ENCODE peak calls at places on chromosomes 2 and 18, in six cellular contexts. L is BJ; T is neuronal stem cell; P is effector memory CD4-positive, alpha-beta T cell; B is SJCRH30; O is spleen. J is an unnamed sample.

GRCh38 chr2:47699533-47700215 is 83.3 kb upstream of the MSH6 start:
- DNase-seq in L (no peak), O (no peak), T (no peak), P (no peak), B (no peak), J (no peak)

GRCh38 chr18:5275872-5276271 is 19.7 kb downstream of the ZBTB14 start:
- DNase-seq in P (no peak), B (no peak), O (no peak), T (no peak), L (no peak), J (no peak)

GRCh38 chr2:239833728-239834109 is 191.4 kb downstream of the NDUFA10 start:
- DNase-seq in B (no peak), P (no peak), T (no peak), O (peak; percentile 41), L (no peak), J (no peak)

GRCh38 chr2:2464095-2464494 is 133.0 kb upstream of the MYT1L start:
- DNase-seq in P (no peak), T (no peak), O (no peak), L (no peak), B (no peak), J (no peak)

GRCh38 chr2:98479959-98480524 is 35.4 kb downstream of the INPP4A start:
- DNase-seq in B (peak; percentile 32), P (peak; percentile 55), O (peak; percentile 79), T (no peak), L (no peak), J (peak; percentile 66)

GRCh38 chr2:213152065-213152794 is 818 bp upstream of the IKZF2 start:
- DNase-seq in L (no peak), T (peak; percentile 66), B (peak; percentile 69), P (peak; percentile 4), O (peak; percentile 90), J (peak; percentile 51)

GRCh38 chr2:136129601-136130000 is 11.7 kb upstream of the CXCR4 start:
- DNase-seq in O (no peak), T (no peak), B (no peak), L (no peak), P (peak; percentile 49), J (no peak)

GRCh38 chr18:49797995-49798394 is 15.3 kb downstream of the ACAA2 start:
- DNase-seq in B (no peak), O (no peak), L (no peak), P (no peak), T (no peak), J (no peak)

GRCh38 chr2:108967757-108968156 is 21.3 kb downstream of the EDAR start:
- DNase-seq in O (no peak), T (no peak), P (no peak), B (no peak), L (no peak), J (no peak)

GRCh38 chr2:73952499-73953446 is 26.1 kb downstream of the DGUOK start:
- DNase-seq in L (no peak), B (no peak), T (no peak), O (no peak), P (no peak), J (no peak)

GRCh38 chr18:76444436-76445105 is 50.5 kb downstream of the ZNF516 start:
- DNase-seq in T (no peak), O (peak; percentile 41), B (no peak), L (no peak), P (no peak), J (no peak)

GRCh38 chr2:236179653-236180500 is 11.7 kb upstream of the GBX2 start:
- DNase-seq in O (no peak), L (no peak), B (no peak), P (no peak), T (peak; percentile 12), J (no peak)

GRCh38 chr2:149490296-149490695 is 97.3 kb downstream of the MMADHC start:
- DNase-seq in O (no peak), T (no peak), P (no peak), B (peak; percentile 13), L (no peak), J (no peak)

GRCh38 chr2:79253375-79253774 is 93.8 kb upstream of the REG3A start:
- DNase-seq in P (no peak), T (no peak), L (no peak), B (no peak), O (no peak), J (no peak)

GRCh38 chr2:157158111-157158510 is 99.4 kb upstream of the GALNT5 start:
- DNase-seq in L (no peak), O (no peak), P (no peak), B (no peak), T (no peak), J (no peak)

GRCh38 chr2:121491566-121491965 is 39.1 kb upstream of the RNU4ATAC start:
- DNase-seq in O (no peak), P (no peak), B (no peak), T (no peak), L (no peak), J (no peak)

GRCh38 chr18:74203811-74204210 is 55.5 kb downstream of the TIMM21 start:
- DNase-seq in T (no peak), B (no peak), L (no peak), O (no peak), P (no peak), J (no peak)

GRCh38 chr2:219252570-219252899 is 508 bp upstream of the TUBA4B start:
- DNase-seq in P (no peak), L (no peak), O (no peak), T (no peak), B (no peak), J (no peak)

GRCh38 chr2:67486041-67486796 is 89.1 kb downstream of the ETAA1 start:
- DNase-seq in L (no peak), P (no peak), T (no peak), O (no peak), B (no peak), J (no peak)

GRCh38 chr2:67485431-67485830 is 88.3 kb downstream of the ETAA1 start:
- DNase-seq in L (peak; percentile 23), O (no peak), T (no peak), B (no peak), P (no peak), J (no peak)

GRCh38 chr2:67489396-67489795 is 92.3 kb downstream of the ETAA1 start:
- DNase-seq in P (no peak), O (no peak), L (no peak), T (no peak), B (no peak), J (no peak)

GRCh38 chr2:67487993-67488392 is 90.9 kb downstream of the ETAA1 start:
- DNase-seq in T (no peak), B (no peak), O (no peak), P (no peak), L (no peak), J (no peak)
- H3K4me3 ChIP-seq in T (no peak overlapping the region), B (no peak overlapping the region), O (no peak overlapping the region), P (no peak overlapping the region), L (no peak overlapping the region), J (no peak overlapping the region)

GRCh38 chr18:3665780-3666525 is 216.0 kb downstream of the TGIF1 start:
- DNase-seq in O (peak; percentile 88), L (peak; percentile 33), T (peak; percentile 89), P (peak; percentile 46), B (peak; percentile 92), J (peak; percentile 67)
- H3K4me3 ChIP-seq in O (no peak overlapping the region), L (no peak overlapping the region), T (peak overlapping the region; percentile 19), P (no peak overlapping the region), B (peak overlapping the region; percentile 30), J (no peak overlapping the region)

GRCh38 chr2:120471166-120471565 is 125.2 kb downstream of the INHBB start:
- DNase-seq in P (no peak), B (no peak), L (no peak), O (peak; percentile 57), T (no peak), J (no peak)

GRCh38 chr2:120473522-120474271 is 127.8 kb downstream of the INHBB start:
- DNase-seq in O (peak; percentile 34), T (no peak), L (no peak), P (no peak), B (no peak), J (no peak)

GRCh38 chr2:120472891-120473309 is 127.0 kb downstream of the INHBB start:
- DNase-seq in T (no peak), P (no peak), L (no peak), B (no peak), O (peak; percentile 63), J (no peak)

GRCh38 chr2:120470717-120471060 is 124.8 kb downstream of the INHBB start:
- DNase-seq in B (no peak), O (peak; percentile 33), T (no peak), L (no peak), P (no peak), J (no peak)

DNA sequence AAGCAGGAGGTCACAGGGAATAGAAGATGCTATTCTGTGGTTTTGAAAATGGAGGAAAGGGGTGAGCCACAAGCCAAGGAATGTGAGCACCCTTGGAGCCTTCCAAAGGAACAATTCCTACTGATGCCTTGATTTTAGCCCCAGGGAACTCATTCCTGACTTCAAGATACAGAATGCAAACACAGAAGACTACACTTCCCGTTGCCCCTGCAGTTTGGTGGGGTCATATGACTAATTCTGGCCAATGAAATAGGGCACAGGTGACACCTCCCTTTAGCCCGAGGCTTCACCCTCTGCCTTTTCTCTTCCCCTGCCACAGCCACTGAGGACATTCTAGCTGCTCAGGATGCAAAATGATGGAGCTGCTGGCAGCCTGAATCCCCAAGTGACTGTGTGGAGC is 126.1 kb downstream of the INHBB start:
- DNase-seq in L (no peak), B (no peak), O (no peak), T (no peak), P (no peak), J (no peak)
- H3K4me3 ChIP-seq in L (no peak overlapping the region), B (no peak overlapping the region), O (no peak overlapping the region), T (no peak overlapping the region), P (no peak overlapping the region), J (no peak overlapping the region)

GRCh38 chr2:28896906-28897305 is 2.4 kb downstream of the WDR43 start:
- DNase-seq in O (no peak), L (peak; percentile 32), B (no peak), T (no peak), P (no peak), J (no peak)

GRCh38 chr2:28894470-28895188 is at the start of gene WDR43:
- DNase-seq in O (peak; percentile 100), B (peak; percentile 100), L (peak; percentile 99), T (peak; percentile 94), P (peak; percentile 96), J (peak; percentile 97)

GRCh38 chr2:28901202-28901601 is 6.7 kb downstream of the WDR43 start:
- DNase-seq in T (no peak), B (no peak), L (no peak), P (no peak), O (no peak), J (no peak)

GRCh38 chr2:28895189-28895893 is 874 bp downstream of the WDR43 start:
- DNase-seq in T (no peak), B (peak; percentile 66), O (no peak), L (no peak), P (no peak), J (no peak)

GRCh38 chr2:28898048-28898447 is 3.6 kb downstream of the WDR43 start:
- DNase-seq in P (no peak), T (no peak), B (no peak), L (no peak), O (no peak), J (no peak)
- H3K4me3 ChIP-seq in P (no peak overlapping the region), T (no peak overlapping the region), B (no peak overlapping the region), L (no peak overlapping the region), O (no peak overlapping the region), J (no peak overlapping the region)

J was measured in skeletal muscle cell.